ENCODE peak calls at places on chromosomes 12 and 14, in four cellular contexts. U, L, N and F are unnamed samples.

GRCh38 chr12:86710110-86710509 is 453.9 kb upstream of the MGAT4C start:
- DNase-seq in N (no peak), U (no peak), L (no peak), F (peak)

GRCh38 chr14:68255697-68256178 is 436.2 kb downstream of the RAD51B start:
- DNase-seq in U (no peak), L (no peak), N (peak), F (no peak)

GRCh38 chr14:50856660-50857059 is 15.2 kb upstream of the ABHD12B start:
- DNase-seq in N (no peak), U (no peak), L (no peak), F (no peak)

GRCh38 chr14:80455031-80455430 is 243.7 kb upstream of the DIO2 start:
- DNase-seq in U (no peak), L (no peak), N (no peak), F (no peak)

GRCh38 chr12:120121343-120121742 is 4.8 kb upstream of the RAB35 start:
- DNase-seq in L (no peak), N (no peak), U (no peak), F (no peak)

GRCh38 chr14:57066887-57067513 is 201.7 kb downstream of the EXOC5 start:
- DNase-seq in N (no peak), U (no peak), L (no peak), F (no peak)

GRCh38 chr12:98852181-98852580 is 207.1 kb downstream of the APAF1 start:
- DNase-seq in L (no peak), U (no peak), N (no peak), F (no peak)

GRCh38 chr12:128109236-128109635 is 157.7 kb upstream of the TMEM132C start:
- DNase-seq in U (no peak), L (no peak), N (no peak), F (no peak)

GRCh38 chr14:101761032-101761880 is at the start of gene PPP2R5C:
- DNase-seq in N (peak), U (peak), L (peak), F (peak)

GRCh38 chr12:74599932-74600331 is 62.3 kb downstream of the ATXN7L3B start:
- DNase-seq in N (no peak), L (no peak), U (no peak), F (no peak)

GRCh38 chr14:51304956-51305355 is 64.9 kb downstream of the TMX1 start:
- DNase-seq in N (peak), U (peak), L (peak), F (peak)

GRCh38 chr12:31234955-31235867 is 90.7 kb downstream of the SINHCAF start:
- DNase-seq in L (no peak), N (no peak), U (peak), F (no peak)

GRCh38 chr14:81311816-81312215 is 88.3 kb downstream of the STON2 start:
- DNase-seq in L (peak), U (no peak), N (no peak), F (no peak)

GRCh38 chr12:109818253-109818652 is 14.9 kb downstream of the TRPV4 start:
- DNase-seq in L (no peak), U (no peak), N (no peak), F (no peak)

GRCh38 chr12:68893201-68893600 is 39.8 kb downstream of the CPM start:
- DNase-seq in N (no peak), U (no peak), L (no peak), F (no peak)

GRCh38 chr12:15662303-15662980 is 126.7 kb downstream of the EPS8 start:
- DNase-seq in U (no peak), L (peak), N (peak), F (peak)

GRCh38 chr12:54958048-54958658 is 26.4 kb downstream of the TESPA1 start:
- DNase-seq in N (peak), L (peak), U (no peak), F (no peak)

GRCh38 chr14:101590062-101590461 is 28.8 kb downstream of the DIO3 start:
- DNase-seq in L (no peak), U (no peak), N (no peak), F (no peak)

GRCh38 chr12:14999421-15000047 is 26.7 kb downstream of the PDE6H start:
- DNase-seq in L (no peak), N (peak), U (no peak), F (no peak)

GRCh38 chr14:32779845-32780244 is 158.8 kb upstream of the NPAS3 start:
- DNase-seq in L (no peak), U (no peak), N (no peak), F (no peak)

GRCh38 chr12:54300732-54301427 is at the start of gene NFE2:
- DNase-seq in N (no peak), U (no peak), L (no peak), F (no peak)

GRCh38 chr12:54161481-54162437 is 27.0 kb downstream of the SMUG1 start:
- DNase-seq in L (no peak), N (no peak), U (no peak), F (no peak)

GRCh38 chr12:47271800-47272230 is 192.1 kb upstream of the AMIGO2 start:
- DNase-seq in U (no peak), N (no peak), L (no peak), F (no peak)

GRCh38 chr12:97503073-97503472 is 40.5 kb downstream of the RMST start:
- DNase-seq in N (no peak), U (no peak), L (no peak), F (no peak)
- TF ChIP-seq CTCF in N (no peak), U (no peak), L (no peak), F (no peak)

GRCh38 chr12:101902641-101903040 is 25.3 kb downstream of the DRAM1 start:
- DNase-seq in U (no peak), L (no peak), N (no peak), F (no peak)
- H3K4me3 ChIP-seq in U (no peak), L (no peak), N (no peak), F (no peak)

DNA sequence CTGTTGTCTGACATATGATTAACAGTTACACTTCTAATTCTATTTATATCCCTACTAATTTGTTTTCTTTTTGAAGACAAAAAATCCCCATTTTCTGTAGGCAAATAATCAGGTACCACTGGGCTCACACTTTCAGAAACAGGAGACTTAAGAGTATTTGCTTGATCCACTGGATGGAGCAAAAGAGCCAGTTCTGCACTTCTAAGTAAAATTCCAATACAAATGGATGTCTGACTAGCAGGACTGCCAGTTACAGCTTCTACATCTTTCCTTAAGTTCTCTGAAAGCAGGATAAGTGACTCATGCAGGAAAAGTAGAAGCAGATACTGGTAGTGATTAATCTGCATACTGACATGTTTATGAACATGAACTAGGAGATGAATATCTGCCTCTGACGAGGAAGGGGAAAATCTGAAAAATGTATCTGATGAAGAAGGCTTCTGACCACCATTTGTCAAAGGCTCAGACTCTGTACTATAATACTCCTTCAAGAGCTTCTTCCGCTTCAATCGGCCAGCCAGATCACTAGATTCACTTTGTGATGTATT is 73.8 kb upstream of the ANKS1B start:
- DNase-seq in N (peak), U (no peak), L (peak), F (no peak)
- TF ChIP-seq CTCF in N (peak), U (no peak), L (no peak), F (peak)

GRCh38 chr14:72498646-72499045 is 395.3 kb downstream of the DPF3 start:
- DNase-seq in U (no peak), L (no peak), N (no peak), F (no peak)

GRCh38 chr14:72503696-72504368 is 390.1 kb downstream of the DPF3 start:
- DNase-seq in U (no peak), L (no peak), N (no peak), F (no peak)

GRCh38 chr14:72501439-72501838 is 392.5 kb downstream of the DPF3 start:
- DNase-seq in L (no peak), N (no peak), U (no peak), F (no peak)

GRCh38 chr14:72500234-72500838 is 393.6 kb downstream of the DPF3 start:
- DNase-seq in U (no peak), L (no peak), N (no peak), F (no peak)

DNA sequence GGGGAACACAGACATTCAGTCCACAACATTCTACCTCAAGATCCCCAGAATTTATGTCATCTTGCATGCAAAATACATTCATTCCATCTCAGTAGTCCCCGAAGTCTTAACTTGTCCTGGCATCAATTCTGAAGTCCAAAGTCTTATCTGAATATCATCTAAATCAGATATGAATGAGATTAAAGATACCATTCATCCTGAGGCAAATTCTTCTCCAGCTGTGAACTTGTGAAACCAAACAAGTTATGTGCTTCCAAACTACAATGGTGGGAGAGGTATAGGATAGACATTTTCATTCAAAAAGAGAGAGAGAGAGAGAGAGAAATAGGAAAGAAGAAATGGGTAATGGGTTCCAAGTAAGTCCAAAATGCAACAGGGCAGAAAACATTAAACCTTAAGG is 390.6 kb downstream of the DPF3 start:
- DNase-seq in U (no peak), N (no peak), L (no peak), F (no peak)
- H3K4me3 ChIP-seq in U (no peak), N (no peak), L (no peak), F (no peak)

GRCh38 chr12:52023182-52023975 is 16.6 kb downstream of the TAMALIN start:
- DNase-seq in L (no peak), U (no peak), N (no peak), F (no peak)
- TF ChIP-seq CTCF in L (peak), U (peak), N (peak), F (peak)